ENCODE peak calls at places on chromosomes 6 and 20, in seven cellular contexts. E is fibroblast of pulmonary artery, R is uterus, I is AG09309, B is kidney, V is Daoy, U is HCT116. S is an unnamed sample.

GRCh38 chr6:46985943-46986342 is 56.2 kb downstream of the ADGRF1 start:
- DNase-seq in E (peak; percentile 59), R (no peak), I (no peak), B (no peak), V (peak; percentile 77), U (no peak), S (peak; percentile 15)

GRCh38 chr6:44004136-44004535 is 123.1 kb downstream of the MRPL14 start:
- DNase-seq in E (no peak), R (no peak), I (no peak), B (no peak), V (no peak), U (no peak), S (no peak)

GRCh38 chr20:41329435-41330342 is 10.9 kb upstream of the LPIN3 start:
- DNase-seq in E (peak; percentile 96), R (peak; percentile 76), I (peak; percentile 97), B (peak; percentile 95), V (peak; percentile 95), U (peak; percentile 26), S (peak; percentile 97)

GRCh38 chr6:41698350-41698781 is 37.0 kb downstream of the TFEB start:
- DNase-seq in E (peak; percentile 93), R (no peak), I (peak; percentile 87), B (no peak), V (peak; percentile 93), U (no peak), S (peak; percentile 51)

GRCh38 chr6:22413681-22414305 is 117.0 kb upstream of the PRL start:
- DNase-seq in E (peak; percentile 55), R (no peak), I (no peak), B (no peak), V (peak; percentile 21), U (no peak), S (peak; percentile 13)

GRCh38 chr6:158213925-158214674 is 46.0 kb downstream of the GTF2H5 start:
- DNase-seq in E (peak; percentile 93), R (peak; percentile 43), I (peak; percentile 54), B (peak; percentile 82), V (peak; percentile 74), U (peak; percentile 75), S (peak; percentile 75)

GRCh38 chr6:14883921-14884320 is 361.9 kb upstream of the JARID2 start:
- DNase-seq in E (no peak), R (no peak), I (no peak), B (no peak), V (no peak), U (no peak), S (peak; percentile 31)

GRCh38 chr6:27544612-27545260 is 71.8 kb upstream of the ZNF184 start:
- DNase-seq in E (no peak), R (no peak), I (no peak), B (no peak), V (no peak), U (no peak), S (no peak)

GRCh38 chr20:57851025-57851682 is 141.3 kb upstream of the PMEPA1 start:
- DNase-seq in E (no peak), R (no peak), I (no peak), B (no peak), V (no peak), U (no peak), S (no peak)

GRCh38 chr6:20559924-20560551 is 25.8 kb downstream of the CDKAL1 start:
- DNase-seq in E (peak; percentile 46), R (no peak), I (no peak), B (no peak), V (no peak), U (no peak), S (no peak)

GRCh38 chr6:3808759-3809514 is 40.2 kb upstream of the FAM50B start:
- DNase-seq in E (peak; percentile 84), R (no peak), I (peak; percentile 74), B (no peak), V (peak; percentile 97), U (peak; percentile 66), S (peak; percentile 75)

GRCh38 chr20:17655865-17656489 is 26.1 kb downstream of the RRBP1 start:
- DNase-seq in E (no peak), R (peak; percentile 14), I (no peak), B (no peak), V (no peak), U (no peak), S (no peak)

GRCh38 chr6:13908955-13909381 is 15.8 kb upstream of the RNF182 start:
- DNase-seq in E (peak; percentile 76), R (peak; percentile 19), I (peak; percentile 38), B (no peak), V (peak; percentile 71), U (peak; percentile 71), S (peak; percentile 38)

GRCh38 chr6:153849072-153849759 is 189.8 kb upstream of the OPRM1 start:
- DNase-seq in E (peak; percentile 63), R (no peak), I (no peak), B (no peak), V (no peak), U (no peak), S (no peak)

GRCh38 chr20:654427-654770 is 1.4 kb upstream of the SRXN1 start:
- DNase-seq in E (no peak), R (no peak), I (no peak), B (no peak), V (no peak), U (no peak), S (no peak)

GRCh38 chr6:7106752-7107577 is 796 bp upstream of the RREB1 start:
- DNase-seq in E (no peak), R (peak; percentile 60), I (no peak), B (peak; percentile 86), V (no peak), U (no peak), S (no peak)

GRCh38 chr20:61608275-61609085 is 356.4 kb downstream of the CDH4 start:
- DNase-seq in E (peak; percentile 10), R (no peak), I (no peak), B (no peak), V (peak; percentile 49), U (no peak), S (no peak)

GRCh38 chr6:95203153-95203754 is 374.1 kb upstream of the MANEA start:
- DNase-seq in E (peak; percentile 40), R (no peak), I (no peak), B (no peak), V (peak; percentile 1), U (peak; percentile 23), S (peak; percentile 3)

GRCh38 chr20:9515761-9516657 is 1.6 kb downstream of the LAMP5 start:
- DNase-seq in E (no peak), R (no peak), I (no peak), B (peak; percentile 83), V (no peak), U (peak; percentile 10), S (no peak)

GRCh38 chr6:22596011-22596410 is 26.6 kb downstream of the HDGFL1 start:
- DNase-seq in E (no peak), R (no peak), I (no peak), B (no peak), V (peak; percentile 34), U (no peak), S (no peak)

GRCh38 chr20:59165794-59166709 is 2.4 kb downstream of the ZNF831 start:
- DNase-seq in E (no peak), R (no peak), I (no peak), B (no peak), V (no peak), U (no peak), S (no peak)

GRCh38 chr6:82371799-82372508 is 8.3 kb downstream of the TPBG start:
- DNase-seq in E (peak; percentile 6), R (no peak), I (no peak), B (no peak), V (no peak), U (no peak), S (peak; percentile 16)

GRCh38 chr20:47676219-47676721 is 109.0 kb downstream of the SULF2 start:
- DNase-seq in E (no peak), R (no peak), I (no peak), B (peak; percentile 55), V (no peak), U (no peak), S (no peak)